ENCODE peak calls at places on chromosomes 2 and 18, in six cellular contexts. B is tibial nerve; T is PC-9; Q is effector memory CD4-positive, alpha-beta T cell; R is WERI-Rb-1; H is pancreas. Z is an unnamed sample. For H3K27me3, the result is how much of the 10 kb centered on the place peaks cover.

GRCh38 chr2:33432871-33433270 is 43.6 kb upstream of the RASGRP3 start:
- DNase-seq in B (no peak), T (no peak), Q (no peak), R (no peak), H (no peak), Z (no peak)

GRCh38 chr2:102258386-102259074 is 52.8 kb upstream of the IL1RL1 start:
- DNase-seq in B (no peak), T (peak), Q (no peak), R (no peak), H (no peak), Z (no peak)

GRCh38 chr2:176096243-176096985 is 3.2 kb upstream of the HOXD12 start:
- DNase-seq in B (no peak), T (no peak), Q (no peak), R (no peak), H (no peak), Z (no peak)

GRCh38 chr18:61334491-61334850 is 1.2 kb downstream of the CDH20 start:
- DNase-seq in B (no peak), T (no peak), Q (no peak), R (no peak), H (no peak), Z (no peak)

GRCh38 chr2:53353372-53354111 is 414.1 kb upstream of the CHAC2 start:
- DNase-seq in B (no peak), T (peak), Q (no peak), R (peak), H (no peak), Z (peak)

GRCh38 chr2:237291138-237291792 is 122.7 kb downstream of the COL6A3 start:
- DNase-seq in B (peak), T (peak), Q (no peak), R (no peak), H (peak), Z (peak)

GRCh38 chr2:31440764-31441163 is 26.2 kb upstream of the XDH start:
- DNase-seq in B (no peak), T (peak), Q (no peak), R (no peak), H (no peak), Z (no peak)

GRCh38 chr18:74252032-74252380 is 39.8 kb downstream of the CYB5A start:
- DNase-seq in B (no peak), T (peak), Q (no peak), R (no peak), H (no peak), Z (no peak)

GRCh38 chr2:45911503-45911902 is 260.0 kb downstream of the PRKCE start:
- DNase-seq in B (no peak), T (no peak), Q (no peak), R (no peak), H (no peak), Z (no peak)

GRCh38 chr2:241224068-241224850 is 35.8 kb downstream of the ANO7 start:
- DNase-seq in B (no peak), T (no peak), Q (no peak), R (peak), H (peak), Z (no peak)

GRCh38 chr2:74708883-74709282 is 54.8 kb downstream of the SEMA4F start:
- DNase-seq in B (no peak), T (peak), Q (no peak), R (no peak), H (no peak), Z (no peak)

GRCh38 chr18:59228361-59228760 is 8.4 kb downstream of the GRP start:
- DNase-seq in B (no peak), T (no peak), Q (no peak), R (no peak), H (no peak), Z (no peak)

GRCh38 chr2:206915136-206915535 is 24.2 kb upstream of the CPO start:
- DNase-seq in B (no peak), T (peak), Q (no peak), R (peak), H (no peak), Z (peak)

GRCh38 chr2:46695283-46695682 is 215.9 kb downstream of the TMEM247 start:
- DNase-seq in B (no peak), T (peak), Q (no peak), R (no peak), H (no peak), Z (no peak)

GRCh38 chr18:11994346-11994707 is 13.0 kb downstream of the IMPA2 start:
- DNase-seq in B (no peak), T (peak), Q (no peak), R (no peak), H (no peak), Z (peak)

GRCh38 chr2:207879536-207879935 is 109.8 kb upstream of the FZD5 start:
- DNase-seq in B (no peak), T (no peak), Q (no peak), R (no peak), H (no peak), Z (no peak)

GRCh38 chr2:160387558-160388262 is 105.9 kb downstream of the RBMS1 start:
- DNase-seq in B (peak), T (no peak), Q (no peak), R (no peak), H (no peak), Z (peak)

GRCh38 chr2:125471963-125472362 is 1184.0 kb upstream of the GYPC start:
- DNase-seq in B (no peak), T (no peak), Q (no peak), R (peak), H (no peak), Z (no peak)

GRCh38 chr18:74197705-74198341 is 49.5 kb downstream of the TIMM21 start:
- DNase-seq in B (no peak), T (no peak), Q (no peak), R (no peak), H (peak), Z (peak)

GRCh38 chr2:2840681-2841300 is 509.7 kb upstream of the MYT1L start:
- DNase-seq in B (no peak), T (no peak), Q (no peak), R (no peak), H (no peak), Z (peak)

GRCh38 chr2:73718421-73718820 is 18.7 kb downstream of the TPRKB start:
- DNase-seq in B (no peak), T (no peak), Q (no peak), R (no peak), H (no peak), Z (no peak)

GRCh38 chr2:8134105-8134903 is 547.6 kb upstream of the ID2 start:
- DNase-seq in B (no peak), T (no peak), Q (no peak), R (no peak), H (no peak), Z (no peak)

GRCh38 chr2:1482981-1483380 is 69.7 kb downstream of the TPO start:
- DNase-seq in B (no peak), T (no peak), Q (no peak), R (no peak), H (no peak), Z (no peak)

GRCh38 chr18:8003878-8004675 is 437.0 kb downstream of the PTPRM start:
- DNase-seq in B (no peak), T (no peak), Q (no peak), R (no peak), H (no peak), Z (no peak)

GRCh38 chr2:232683368-232683767 is 13.8 kb upstream of the GIGYF2 start:
- DNase-seq in B (no peak), T (peak), Q (no peak), R (no peak), H (no peak), Z (no peak)

GRCh38 chr18:3851159-3851558 is 401.2 kb downstream of the TGIF1 start:
- DNase-seq in B (no peak), T (no peak), Q (no peak), R (no peak), H (no peak), Z (no peak)

GRCh38 chr2:186687774-186688173 is 6.1 kb upstream of the FAM171B start:
- DNase-seq in B (no peak), T (no peak), Q (no peak), R (no peak), H (no peak), Z (no peak)

GRCh38 chr18:35611518-35611917 is 30.0 kb downstream of the GALNT1 start:
- DNase-seq in B (no peak), T (no peak), Q (no peak), R (no peak), H (no peak), Z (no peak)

GRCh38 chr2:68292108-68292710 is 27.5 kb downstream of the CNRIP1 start:
- DNase-seq in B (no peak), T (peak), Q (no peak), R (peak), H (peak), Z (no peak)

GRCh38 chr2:191266201-191266600 is 21.0 kb downstream of the MYO1B start:
- DNase-seq in B (no peak), T (no peak), Q (no peak), R (no peak), H (no peak), Z (no peak)

GRCh38 chr2:222305510-222306392 is 7.0 kb upstream of the PAX3 start:
- DNase-seq in B (no peak), T (no peak), Q (no peak), R (peak), H (no peak), Z (no peak)

GRCh38 chr2:233819884-233820765 is 34.2 kb downstream of the HJURP start:
- DNase-seq in B (no peak), T (no peak), Q (no peak), R (peak), H (no peak), Z (no peak)

DNA sequence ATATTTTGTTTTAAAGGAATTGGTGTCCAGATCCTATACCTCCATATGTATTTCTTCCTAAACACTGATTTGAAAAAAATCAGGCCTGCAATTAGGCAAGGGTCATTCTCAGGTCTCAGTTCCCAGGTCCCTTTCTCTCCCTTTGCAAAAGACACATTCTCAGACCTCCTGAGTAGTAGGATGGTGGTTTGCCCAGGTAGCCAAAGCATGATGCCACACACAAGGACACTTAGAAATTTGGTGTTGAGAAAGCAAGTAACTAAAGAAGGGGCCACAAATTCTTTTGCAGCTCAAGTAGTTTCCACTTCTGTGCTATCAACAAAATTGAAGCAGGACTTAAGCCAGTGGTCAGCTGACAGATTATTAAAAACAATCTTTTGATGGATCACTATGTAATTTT is 6.5 kb upstream of the MYO5B start:
- DNase-seq in B (no peak), T (no peak), Q (no peak), R (no peak), H (no peak), Z (no peak)
- H3K27me3 ChIP-seq in B (under half), T (under half), Q (under half), R (under half), H (under half), Z (under half)

DNA sequence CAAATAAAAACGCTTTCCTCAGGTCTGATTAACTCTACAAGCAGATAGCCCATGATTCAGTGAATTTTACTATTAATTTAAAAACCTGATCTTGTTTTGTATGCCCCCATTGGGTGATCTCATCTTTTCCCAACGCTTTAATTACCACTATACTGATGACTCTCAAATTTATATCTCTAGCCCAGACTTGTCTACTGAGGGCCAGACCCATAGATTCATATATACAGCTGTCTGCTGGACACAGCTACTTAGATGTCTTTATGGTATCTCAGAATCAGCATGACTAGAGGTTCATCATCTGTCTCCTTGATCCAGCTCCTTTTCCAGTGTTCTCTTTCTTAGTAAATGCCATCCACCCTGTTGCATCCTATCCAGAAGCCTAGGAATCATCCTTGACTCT is 33.8 kb downstream of the TAF1B start:
- DNase-seq in B (no peak), T (no peak), Q (no peak), R (no peak), H (no peak), Z (no peak)
- H3K27ac ChIP-seq in B (no peak), T (no peak), Q (no peak), R (no peak), H (no peak), Z (no peak)

DNA sequence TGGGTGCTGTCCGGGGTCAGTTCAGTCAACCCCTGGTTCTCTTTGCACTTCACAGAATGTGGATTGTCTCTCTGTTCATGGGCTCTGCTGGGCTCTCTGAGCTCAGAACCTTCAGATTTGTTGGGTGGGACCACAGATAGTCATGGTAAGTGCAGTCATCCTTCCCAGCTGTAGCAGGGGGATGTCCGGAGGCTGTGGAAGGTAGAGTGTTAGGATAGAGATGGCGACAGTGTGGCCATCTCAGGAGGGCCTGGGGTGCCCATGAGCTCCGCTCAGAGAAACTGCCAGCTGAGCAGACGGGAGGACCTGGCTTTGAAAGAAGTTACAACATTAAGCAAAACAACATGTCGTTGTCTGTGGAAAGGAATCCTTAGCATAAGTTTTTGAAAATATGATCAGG is 149.8 kb downstream of the FAM210A start:
- DNase-seq in B (no peak), T (no peak), Q (no peak), R (no peak), H (no peak), Z (no peak)
- H3K4me3 ChIP-seq in B (no peak), T (no peak), Q (no peak), R (no peak), H (no peak), Z (no peak)

GRCh38 chr2:199456383-199457146 is 1.2 kb downstream of the SATB2 start:
- DNase-seq in B (no peak), T (no peak), Q (no peak), R (no peak), H (no peak), Z (peak)
- H3K27me3 ChIP-seq in B (under half), T (under half), Q (half or more), R (under half), H (under half), Z (under half)

GRCh38 chr18:37180086-37180485 is 351.2 kb downstream of the KIAA1328 start:
- DNase-seq in B (no peak), T (no peak), Q (no peak), R (no peak), H (no peak), Z (no peak)

GRCh38 chr18:37170984-37171383 is 342.1 kb downstream of the KIAA1328 start:
- DNase-seq in B (no peak), T (no peak), Q (no peak), R (no peak), H (no peak), Z (no peak)

GRCh38 chr18:37179384-37179783 is 350.5 kb downstream of the KIAA1328 start:
- DNase-seq in B (no peak), T (no peak), Q (no peak), R (no peak), H (peak), Z (no peak)

GRCh38 chr18:37175727-37176126 is 346.8 kb downstream of the KIAA1328 start:
- DNase-seq in B (no peak), T (no peak), Q (no peak), R (no peak), H (no peak), Z (no peak)

GRCh38 chr18:37176307-37176934 is 347.5 kb downstream of the KIAA1328 start:
- DNase-seq in B (no peak), T (peak), Q (no peak), R (no peak), H (no peak), Z (no peak)
- H3K27ac ChIP-seq in B (no peak), T (no peak), Q (no peak), R (no peak), H (no peak), Z (no peak)

GRCh38 chr2:172430027-172430426 is 2.6 kb downstream of the ITGA6 start:
- DNase-seq in B (no peak), T (no peak), Q (no peak), R (no peak), H (no peak), Z (no peak)

GRCh38 chr2:172428841-172429173 is 1.4 kb downstream of the ITGA6 start:
- DNase-seq in B (no peak), T (no peak), Q (no peak), R (no peak), H (no peak), Z (no peak)

GRCh38 chr2:172427990-172428840 is 829 bp downstream of the ITGA6 start:
- DNase-seq in B (peak), T (peak), Q (peak), R (peak), H (peak), Z (peak)

GRCh38 chr2:172430671-172431070 is 3.3 kb downstream of the ITGA6 start:
- DNase-seq in B (no peak), T (peak), Q (no peak), R (no peak), H (no peak), Z (no peak)

DNA sequence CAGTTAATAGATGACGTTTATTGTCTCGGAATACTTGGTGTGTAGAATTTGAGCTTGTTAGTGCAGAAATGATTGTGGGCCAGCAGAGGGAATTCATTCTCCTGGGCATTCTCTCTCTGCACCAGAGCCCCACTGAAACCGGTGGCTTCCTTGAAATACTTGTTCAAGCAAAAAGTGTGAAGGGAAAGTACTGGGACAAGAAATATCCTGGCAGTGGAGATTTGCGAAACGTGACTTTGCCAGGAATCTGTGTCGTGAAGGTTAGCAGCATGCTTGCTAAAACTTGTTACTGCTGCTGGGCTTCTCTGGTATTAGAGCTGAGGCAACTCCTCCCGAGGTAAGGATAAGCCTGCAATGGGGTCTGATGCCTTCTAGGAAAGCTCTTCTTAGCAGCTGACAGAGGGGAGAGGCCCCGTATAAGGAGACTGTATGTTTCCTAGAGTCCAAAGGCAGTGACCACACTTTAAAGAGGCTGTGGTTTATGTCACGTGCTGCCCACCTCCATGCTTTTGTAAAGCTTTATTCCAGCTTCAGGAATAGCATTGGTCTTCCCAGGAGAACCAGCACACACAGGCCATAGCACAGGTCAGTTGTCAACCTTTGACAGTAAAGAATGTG is 2.1 kb downstream of the ITGA6 start:
- DNase-seq in B (no peak), T (peak), Q (no peak), R (no peak), H (no peak), Z (no peak)
- H3K4me3 ChIP-seq in B (peak), T (peak), Q (peak), R (no peak), H (peak), Z (peak)

GRCh38 chr2:164692114-164692513 is 70.8 kb upstream of the GRB14 start:
- DNase-seq in B (no peak), T (no peak), Q (no peak), R (no peak), H (no peak), Z (no peak)

GRCh38 chr2:164693834-164694233 is 72.6 kb upstream of the GRB14 start:
- DNase-seq in B (no peak), T (no peak), Q (no peak), R (no peak), H (no peak), Z (no peak)

GRCh38 chr2:164694275-164694695 is 73.0 kb upstream of the GRB14 start:
- DNase-seq in B (no peak), T (no peak), Q (no peak), R (no peak), H (no peak), Z (no peak)

GRCh38 chr2:164693390-164693789 is 72.1 kb upstream of the GRB14 start:
- DNase-seq in B (no peak), T (peak), Q (no peak), R (no peak), H (no peak), Z (no peak)

GRCh38 chr2:164692958-164693357 is 71.7 kb upstream of the GRB14 start:
- DNase-seq in B (no peak), T (no peak), Q (no peak), R (no peak), H (no peak), Z (no peak)
- H3K27me3 ChIP-seq in B (under half), T (under half), Q (under half), R (under half), H (under half), Z (under half)

DNA sequence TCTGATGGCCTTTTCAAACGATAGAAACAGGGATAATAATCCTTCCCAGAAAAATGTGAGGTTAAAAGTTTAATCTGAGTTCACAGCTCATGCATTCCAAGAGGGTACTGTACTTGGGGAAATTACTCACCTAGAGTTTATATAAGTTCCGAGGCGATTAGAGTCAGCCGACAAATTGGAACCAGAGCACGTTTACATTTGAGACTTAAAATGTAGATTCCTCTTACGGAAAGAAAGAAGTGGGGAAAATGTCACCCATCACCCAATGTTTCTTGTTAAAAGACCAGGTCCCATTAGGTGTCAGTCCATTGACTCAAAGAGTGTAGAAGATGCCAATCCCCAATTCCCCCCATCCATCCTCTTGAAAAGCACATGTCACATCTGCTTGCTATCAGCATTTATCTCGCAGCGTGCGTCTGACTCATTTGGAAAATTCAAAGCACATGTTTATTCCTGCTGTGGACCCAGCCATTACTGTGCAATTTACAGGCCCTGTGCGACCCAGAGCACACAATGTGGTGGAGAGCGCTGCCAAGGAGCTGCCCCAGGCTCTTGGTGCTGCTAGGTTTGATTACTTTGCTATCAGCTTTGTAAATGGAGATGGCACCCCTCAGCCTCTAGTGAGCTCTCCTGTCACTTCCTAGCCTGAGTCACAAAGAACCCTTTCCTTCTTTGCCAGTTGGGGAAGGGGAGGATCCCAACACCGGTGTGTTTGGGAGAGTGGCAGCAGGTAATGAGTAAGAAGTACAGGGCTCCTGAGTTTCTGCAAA is 104.8 kb downstream of the COLEC12 start:
- DNase-seq in B (peak), T (peak), Q (no peak), R (no peak), H (peak), Z (peak)
- H3K27ac ChIP-seq in B (no peak), T (no peak), Q (no peak), R (no peak), H (peak), Z (peak)

GRCh38 chr18:54700580-54700979 is 109.5 kb downstream of the DYNAP start:
- DNase-seq in B (no peak), T (no peak), Q (no peak), R (no peak), H (no peak), Z (no peak)

GRCh38 chr18:54696616-54697293 is 105.7 kb downstream of the DYNAP start:
- DNase-seq in B (no peak), T (no peak), Q (no peak), R (no peak), H (no peak), Z (no peak)

GRCh38 chr18:54702687-54703086 is 111.6 kb downstream of the DYNAP start:
- DNase-seq in B (no peak), T (no peak), Q (no peak), R (no peak), H (no peak), Z (no peak)
- H3K4me3 ChIP-seq in B (no peak), T (no peak), Q (no peak), R (no peak), H (no peak), Z (no peak)